ENCODE peak calls at places on chromosomes 3 and 15, in five cellular contexts. One of them, this sample, is unnamed.

GRCh38 chr15:90885432-90886290 is 1.4 kb downstream of the FES start:
- DNase-seq in IMR-90: peak; percentile 51
- DNase-seq in ovary: peak; percentile 88
- DNase-seq in cardiac muscle cell: peak; percentile 77
- DNase-seq in astrocyte: no peak
- DNase-seq in this sample: peak; percentile 86

GRCh38 chr3:142053835-142054234 is 95.5 kb downstream of the TFDP2 start:
- DNase-seq in IMR-90: no peak
- DNase-seq in ovary: no peak
- DNase-seq in cardiac muscle cell: no peak
- DNase-seq in astrocyte: no peak
- DNase-seq in this sample: no peak

GRCh38 chr3:174776636-174777035 is 82.5 kb upstream of the NAALADL2 start:
- DNase-seq in IMR-90: no peak
- DNase-seq in ovary: no peak
- DNase-seq in cardiac muscle cell: no peak
- DNase-seq in astrocyte: no peak
- DNase-seq in this sample: no peak

GRCh38 chr15:75235760-75236729 is 22.1 kb upstream of the GOLGA6C start:
- DNase-seq in IMR-90: no peak
- DNase-seq in ovary: no peak
- DNase-seq in cardiac muscle cell: no peak
- DNase-seq in astrocyte: no peak
- DNase-seq in this sample: peak; percentile 54

GRCh38 chr15:74950078-74951000 is 6.2 kb downstream of the RPP25 start:
- DNase-seq in IMR-90: peak; percentile 67
- DNase-seq in ovary: peak; percentile 71
- DNase-seq in cardiac muscle cell: peak; percentile 78
- DNase-seq in astrocyte: peak; percentile 27
- DNase-seq in this sample: peak; percentile 83

GRCh38 chr15:47461560-47462175 is 255.6 kb upstream of the SEMA6D start:
- DNase-seq in IMR-90: peak; percentile 58
- DNase-seq in ovary: no peak
- DNase-seq in cardiac muscle cell: no peak
- DNase-seq in astrocyte: no peak
- DNase-seq in this sample: no peak

GRCh38 chr15:90906181-90906849 is 3.2 kb downstream of the MAN2A2 start:
- DNase-seq in IMR-90: no peak
- DNase-seq in ovary: no peak
- DNase-seq in cardiac muscle cell: no peak
- DNase-seq in astrocyte: no peak
- DNase-seq in this sample: no peak

GRCh38 chr15:91862891-91863520 is 9.5 kb downstream of the SLCO3A1 start:
- DNase-seq in IMR-90: no peak
- DNase-seq in ovary: no peak
- DNase-seq in cardiac muscle cell: no peak
- DNase-seq in astrocyte: no peak
- DNase-seq in this sample: no peak

GRCh38 chr3:128480278-128480677 is 12.7 kb downstream of the GATA2 start:
- DNase-seq in IMR-90: no peak
- DNase-seq in ovary: no peak
- DNase-seq in cardiac muscle cell: no peak
- DNase-seq in astrocyte: no peak
- DNase-seq in this sample: no peak

GRCh38 chr3:79247367-79248103 is 520.3 kb downstream of the ROBO1 start:
- DNase-seq in IMR-90: peak; percentile 84
- DNase-seq in ovary: no peak
- DNase-seq in cardiac muscle cell: no peak
- DNase-seq in astrocyte: peak; percentile 75
- DNase-seq in this sample: no peak

GRCh38 chr3:18047052-18047451 is 304.6 kb upstream of the TBC1D5 start:
- DNase-seq in IMR-90: no peak
- DNase-seq in ovary: no peak
- DNase-seq in cardiac muscle cell: no peak
- DNase-seq in astrocyte: no peak
- DNase-seq in this sample: no peak

GRCh38 chr3:14329116-14329830 is 73.1 kb upstream of the SLC6A6 start:
- DNase-seq in IMR-90: peak; percentile 56
- DNase-seq in ovary: no peak
- DNase-seq in cardiac muscle cell: no peak
- DNase-seq in astrocyte: peak; percentile 68
- DNase-seq in this sample: no peak

GRCh38 chr3:54240-54639 is 142.3 kb upstream of the CHL1 start:
- DNase-seq in IMR-90: no peak
- DNase-seq in ovary: no peak
- DNase-seq in cardiac muscle cell: no peak
- DNase-seq in astrocyte: no peak
- DNase-seq in this sample: no peak

GRCh38 chr3:8997151-8997550 is 33.9 kb upstream of the RAD18 start:
- DNase-seq in IMR-90: no peak
- DNase-seq in ovary: no peak
- DNase-seq in cardiac muscle cell: no peak
- DNase-seq in astrocyte: no peak
- DNase-seq in this sample: no peak

GRCh38 chr3:37941608-37942540 is 48.7 kb upstream of the VILL start:
- DNase-seq in IMR-90: no peak
- DNase-seq in ovary: no peak
- DNase-seq in cardiac muscle cell: no peak
- DNase-seq in astrocyte: no peak
- DNase-seq in this sample: no peak

GRCh38 chr3:171200052-171201029 is 173.8 kb upstream of the SLC2A2 start:
- DNase-seq in IMR-90: no peak
- DNase-seq in ovary: no peak
- DNase-seq in cardiac muscle cell: no peak
- DNase-seq in astrocyte: peak; percentile 52
- DNase-seq in this sample: no peak

GRCh38 chr3:54968546-54969172 is 40.8 kb upstream of the LRTM1 start:
- DNase-seq in IMR-90: peak; percentile 91
- DNase-seq in ovary: no peak
- DNase-seq in cardiac muscle cell: no peak
- DNase-seq in astrocyte: peak; percentile 97
- DNase-seq in this sample: no peak

GRCh38 chr15:89221543-89221942 is at the start of gene RLBP1:
- DNase-seq in IMR-90: no peak
- DNase-seq in ovary: no peak
- DNase-seq in cardiac muscle cell: no peak
- DNase-seq in astrocyte: peak; percentile 9
- DNase-seq in this sample: no peak

GRCh38 chr15:48641416-48641815 is 4.1 kb downstream of the FBN1 start:
- DNase-seq in IMR-90: peak; percentile 47
- DNase-seq in ovary: no peak
- DNase-seq in cardiac muscle cell: no peak
- DNase-seq in astrocyte: no peak
- DNase-seq in this sample: no peak

DNA sequence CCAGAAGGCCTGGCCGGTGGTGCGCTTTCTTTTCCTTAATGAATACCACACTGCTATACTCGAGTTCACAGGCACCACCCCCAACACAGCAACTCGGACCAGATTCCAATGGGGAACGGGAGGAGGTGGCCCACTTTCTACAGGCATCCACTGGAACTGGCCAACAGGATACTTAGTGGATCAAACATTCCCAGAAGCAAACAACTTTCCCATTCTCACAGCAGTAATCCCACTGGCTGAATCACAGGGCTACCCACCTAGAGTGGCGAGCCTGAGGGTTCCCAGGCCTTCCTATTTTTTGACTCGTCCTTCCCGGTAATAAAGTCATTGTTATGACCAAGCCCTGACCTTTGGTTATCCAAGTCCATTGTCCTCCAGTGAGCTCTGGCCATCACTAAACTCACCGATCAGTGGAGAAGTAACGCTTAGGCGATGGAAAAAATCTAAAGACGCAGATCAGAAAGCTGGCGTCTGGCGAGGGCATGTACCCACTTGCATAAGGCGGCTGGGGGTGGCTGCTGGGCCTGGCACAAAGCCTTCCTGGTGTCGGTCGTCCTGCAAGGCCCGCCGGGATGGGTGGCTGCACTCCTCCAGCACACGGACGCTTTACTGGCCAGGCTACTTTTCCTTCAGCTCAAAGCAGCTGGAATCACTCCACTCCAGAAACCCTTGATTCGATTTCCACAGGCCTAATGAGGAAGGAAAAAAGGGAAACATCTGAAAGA is 1.2 kb downstream of the EOGT start:
- DNase-seq in IMR-90: peak; percentile 63
- DNase-seq in ovary: peak; percentile 69
- DNase-seq in cardiac muscle cell: no peak
- DNase-seq in astrocyte: peak; percentile 39
- DNase-seq in this sample: peak; percentile 50
- H3K4me3 ChIP-seq in IMR-90: peak overlapping the region; percentile 66
- H3K4me3 ChIP-seq in ovary: peak overlapping the region; percentile 85
- H3K4me3 ChIP-seq in cardiac muscle cell: peak overlapping the region; percentile 66
- H3K4me3 ChIP-seq in astrocyte: peak overlapping the region; percentile 69
- H3K4me3 ChIP-seq in this sample: peak overlapping the region; percentile 88

GRCh38 chr3:136351351-136351750 is 101.2 kb downstream of the PCCB start:
- DNase-seq in IMR-90: peak; percentile 44
- DNase-seq in ovary: no peak
- DNase-seq in cardiac muscle cell: peak; percentile 41
- DNase-seq in astrocyte: peak; percentile 35
- DNase-seq in this sample: no peak
- H3K27ac ChIP-seq in IMR-90: peak overlapping the region; percentile 96
- H3K27ac ChIP-seq in ovary: no peak overlapping the region
- H3K27ac ChIP-seq in cardiac muscle cell: peak overlapping the region; percentile 90
- H3K27ac ChIP-seq in astrocyte: no peak overlapping the region
- H3K27ac ChIP-seq in this sample: no peak overlapping the region

GRCh38 chr3:112338021-112338726 is 5.2 kb downstream of the CD200 start:
- DNase-seq in IMR-90: no peak
- DNase-seq in ovary: no peak
- DNase-seq in cardiac muscle cell: no peak
- DNase-seq in astrocyte: peak; percentile 43
- DNase-seq in this sample: no peak
- H3K4me1 ChIP-seq in IMR-90: no peaks in the 10 kb centered on the region
- H3K4me1 ChIP-seq in ovary: peaks cover 5% of the 10 kb centered on the region
- H3K4me1 ChIP-seq in cardiac muscle cell: no peaks in the 10 kb centered on the region
- H3K4me1 ChIP-seq in astrocyte: no peaks in the 10 kb centered on the region
- H3K4me1 ChIP-seq in this sample: no peaks in the 10 kb centered on the region

GRCh38 chr3:66971245-66971644 is 26.9 kb upstream of the KBTBD8 start:
- DNase-seq in IMR-90: no peak
- DNase-seq in ovary: no peak
- DNase-seq in cardiac muscle cell: no peak
- DNase-seq in astrocyte: no peak
- DNase-seq in this sample: no peak

GRCh38 chr3:66971891-66972551 is 26.1 kb upstream of the KBTBD8 start:
- DNase-seq in IMR-90: peak; percentile 70
- DNase-seq in ovary: peak; percentile 73
- DNase-seq in cardiac muscle cell: peak; percentile 93
- DNase-seq in astrocyte: peak; percentile 31
- DNase-seq in this sample: peak; percentile 75
- H3K4me3 ChIP-seq in IMR-90: peak overlapping the region; percentile 26
- H3K4me3 ChIP-seq in ovary: peak overlapping the region; percentile 13
- H3K4me3 ChIP-seq in cardiac muscle cell: no peak overlapping the region
- H3K4me3 ChIP-seq in astrocyte: peak overlapping the region; percentile 53
- H3K4me3 ChIP-seq in this sample: peak overlapping the region; percentile 28

GRCh38 chr3:5057857-5058324 is 64.2 kb upstream of the ARL8B start:
- DNase-seq in IMR-90: peak; percentile 85
- DNase-seq in ovary: peak; percentile 76
- DNase-seq in cardiac muscle cell: peak; percentile 75
- DNase-seq in astrocyte: peak; percentile 84
- DNase-seq in this sample: peak; percentile 84

GRCh38 chr3:5058463-5058862 is 63.6 kb upstream of the ARL8B start:
- DNase-seq in IMR-90: peak; percentile 40
- DNase-seq in ovary: no peak
- DNase-seq in cardiac muscle cell: no peak
- DNase-seq in astrocyte: peak; percentile 94
- DNase-seq in this sample: no peak

GRCh38 chr3:5056005-5056391 is 66.1 kb upstream of the ARL8B start:
- DNase-seq in IMR-90: no peak
- DNase-seq in ovary: no peak
- DNase-seq in cardiac muscle cell: no peak
- DNase-seq in astrocyte: peak; percentile 29
- DNase-seq in this sample: no peak

GRCh38 chr3:5055352-5056004 is 66.6 kb upstream of the ARL8B start:
- DNase-seq in IMR-90: no peak
- DNase-seq in ovary: no peak
- DNase-seq in cardiac muscle cell: no peak
- DNase-seq in astrocyte: no peak
- DNase-seq in this sample: no peak

GRCh38 chr3:5057217-5057616 is 64.9 kb upstream of the ARL8B start:
- DNase-seq in IMR-90: no peak
- DNase-seq in ovary: no peak
- DNase-seq in cardiac muscle cell: no peak
- DNase-seq in astrocyte: peak; percentile 16
- DNase-seq in this sample: no peak
- H3K27ac ChIP-seq in IMR-90: no peak overlapping the region
- H3K27ac ChIP-seq in ovary: no peak overlapping the region
- H3K27ac ChIP-seq in cardiac muscle cell: no peak overlapping the region
- H3K27ac ChIP-seq in astrocyte: no peak overlapping the region
- H3K27ac ChIP-seq in this sample: no peak overlapping the region

This sample was measured in tibial artery.